ENCODE peak calls at places on chromosomes 2 and 18, in eight cellular contexts. One of them, this sample, is unnamed.

GRCh38 chr2:45154606-45155155 is 145.4 kb upstream of the SIX2 start:
- DNase-seq in AG09309: no peak
- DNase-seq in astrocyte of the spinal cord: no peak
- DNase-seq in cardiac fibroblast: no peak
- DNase-seq in omental fat pad: no peak
- DNase-seq in PC-9: no peak
- DNase-seq in DND-41: no peak
- DNase-seq in kidney epithelial cell: no peak
- DNase-seq in this sample: no peak

GRCh38 chr2:163182764-163183354 is 344.3 kb upstream of the KCNH7 start:
- DNase-seq in AG09309: no peak
- DNase-seq in astrocyte of the spinal cord: peak
- DNase-seq in cardiac fibroblast: peak
- DNase-seq in omental fat pad: no peak
- DNase-seq in PC-9: no peak
- DNase-seq in DND-41: no peak
- DNase-seq in kidney epithelial cell: no peak
- DNase-seq in this sample: no peak

GRCh38 chr2:237290249-237290648 is 123.7 kb downstream of the COL6A3 start:
- DNase-seq in AG09309: peak
- DNase-seq in astrocyte of the spinal cord: no peak
- DNase-seq in cardiac fibroblast: peak
- DNase-seq in omental fat pad: peak
- DNase-seq in PC-9: no peak
- DNase-seq in DND-41: no peak
- DNase-seq in kidney epithelial cell: no peak
- DNase-seq in this sample: no peak

GRCh38 chr2:8217366-8218125 is 464.3 kb upstream of the ID2 start:
- DNase-seq in AG09309: no peak
- DNase-seq in astrocyte of the spinal cord: no peak
- DNase-seq in cardiac fibroblast: no peak
- DNase-seq in omental fat pad: no peak
- DNase-seq in PC-9: no peak
- DNase-seq in DND-41: no peak
- DNase-seq in kidney epithelial cell: no peak
- DNase-seq in this sample: no peak

GRCh38 chr18:41197967-41198366 is 757.1 kb upstream of the PIK3C3 start:
- DNase-seq in AG09309: no peak
- DNase-seq in astrocyte of the spinal cord: no peak
- DNase-seq in cardiac fibroblast: no peak
- DNase-seq in omental fat pad: no peak
- DNase-seq in PC-9: no peak
- DNase-seq in DND-41: no peak
- DNase-seq in kidney epithelial cell: no peak
- DNase-seq in this sample: no peak

GRCh38 chr2:2859164-2859563 is 518.5 kb downstream of the EIPR1 start:
- DNase-seq in AG09309: no peak
- DNase-seq in astrocyte of the spinal cord: no peak
- DNase-seq in cardiac fibroblast: no peak
- DNase-seq in omental fat pad: no peak
- DNase-seq in PC-9: no peak
- DNase-seq in DND-41: no peak
- DNase-seq in kidney epithelial cell: no peak
- DNase-seq in this sample: no peak

GRCh38 chr18:12305930-12306629 is 2.0 kb upstream of the TUBB6 start:
- DNase-seq in AG09309: no peak
- DNase-seq in astrocyte of the spinal cord: no peak
- DNase-seq in cardiac fibroblast: peak
- DNase-seq in omental fat pad: peak
- DNase-seq in PC-9: no peak
- DNase-seq in DND-41: no peak
- DNase-seq in kidney epithelial cell: no peak
- DNase-seq in this sample: no peak

GRCh38 chr2:211816739-211817138 is 721.9 kb downstream of the ERBB4 start:
- DNase-seq in AG09309: no peak
- DNase-seq in astrocyte of the spinal cord: no peak
- DNase-seq in cardiac fibroblast: no peak
- DNase-seq in omental fat pad: no peak
- DNase-seq in PC-9: no peak
- DNase-seq in DND-41: no peak
- DNase-seq in kidney epithelial cell: no peak
- DNase-seq in this sample: no peak

GRCh38 chr2:220458051-220458450 is 830.6 kb downstream of the SLC4A3 start:
- DNase-seq in AG09309: no peak
- DNase-seq in astrocyte of the spinal cord: no peak
- DNase-seq in cardiac fibroblast: no peak
- DNase-seq in omental fat pad: no peak
- DNase-seq in PC-9: no peak
- DNase-seq in DND-41: no peak
- DNase-seq in kidney epithelial cell: no peak
- DNase-seq in this sample: no peak

GRCh38 chr2:10704034-10704594 is 14.3 kb upstream of the NOL10 start:
- DNase-seq in AG09309: no peak
- DNase-seq in astrocyte of the spinal cord: no peak
- DNase-seq in cardiac fibroblast: no peak
- DNase-seq in omental fat pad: no peak
- DNase-seq in PC-9: peak
- DNase-seq in DND-41: no peak
- DNase-seq in kidney epithelial cell: no peak
- DNase-seq in this sample: no peak

GRCh38 chr2:224196789-224197188 is 157.7 kb upstream of the SERPINE2 start:
- DNase-seq in AG09309: no peak
- DNase-seq in astrocyte of the spinal cord: no peak
- DNase-seq in cardiac fibroblast: no peak
- DNase-seq in omental fat pad: no peak
- DNase-seq in PC-9: peak
- DNase-seq in DND-41: no peak
- DNase-seq in kidney epithelial cell: no peak
- DNase-seq in this sample: no peak

GRCh38 chr2:226048625-226049024 is 649.1 kb downstream of the NYAP2 start:
- DNase-seq in AG09309: peak
- DNase-seq in astrocyte of the spinal cord: peak
- DNase-seq in cardiac fibroblast: peak
- DNase-seq in omental fat pad: no peak
- DNase-seq in PC-9: peak
- DNase-seq in DND-41: no peak
- DNase-seq in kidney epithelial cell: peak
- DNase-seq in this sample: peak

GRCh38 chr2:10285578-10286198 is 17.0 kb upstream of the HPCAL1 start:
- DNase-seq in AG09309: no peak
- DNase-seq in astrocyte of the spinal cord: peak
- DNase-seq in cardiac fibroblast: peak
- DNase-seq in omental fat pad: peak
- DNase-seq in PC-9: peak
- DNase-seq in DND-41: no peak
- DNase-seq in kidney epithelial cell: no peak
- DNase-seq in this sample: no peak

GRCh38 chr2:231133365-231134114 is 8.7 kb upstream of the HTR2B start:
- DNase-seq in AG09309: no peak
- DNase-seq in astrocyte of the spinal cord: no peak
- DNase-seq in cardiac fibroblast: peak
- DNase-seq in omental fat pad: no peak
- DNase-seq in PC-9: no peak
- DNase-seq in DND-41: no peak
- DNase-seq in kidney epithelial cell: no peak
- DNase-seq in this sample: no peak

GRCh38 chr2:152962446-152962845 is 244.0 kb downstream of the ARL6IP6 start:
- DNase-seq in AG09309: no peak
- DNase-seq in astrocyte of the spinal cord: no peak
- DNase-seq in cardiac fibroblast: no peak
- DNase-seq in omental fat pad: no peak
- DNase-seq in PC-9: no peak
- DNase-seq in DND-41: no peak
- DNase-seq in kidney epithelial cell: no peak
- DNase-seq in this sample: no peak

GRCh38 chr2:71389379-71390072 is 57.9 kb downstream of the ZNF638 start:
- DNase-seq in AG09309: no peak
- DNase-seq in astrocyte of the spinal cord: no peak
- DNase-seq in cardiac fibroblast: no peak
- DNase-seq in omental fat pad: no peak
- DNase-seq in PC-9: no peak
- DNase-seq in DND-41: no peak
- DNase-seq in kidney epithelial cell: no peak
- DNase-seq in this sample: no peak

GRCh38 chr2:46337208-46337994 is 40.2 kb downstream of the EPAS1 start:
- DNase-seq in AG09309: no peak
- DNase-seq in astrocyte of the spinal cord: no peak
- DNase-seq in cardiac fibroblast: no peak
- DNase-seq in omental fat pad: no peak
- DNase-seq in PC-9: no peak
- DNase-seq in DND-41: no peak
- DNase-seq in kidney epithelial cell: no peak
- DNase-seq in this sample: no peak

GRCh38 chr2:134244587-134244986 is 9.3 kb upstream of the MGAT5 start:
- DNase-seq in AG09309: no peak
- DNase-seq in astrocyte of the spinal cord: no peak
- DNase-seq in cardiac fibroblast: no peak
- DNase-seq in omental fat pad: no peak
- DNase-seq in PC-9: no peak
- DNase-seq in DND-41: no peak
- DNase-seq in kidney epithelial cell: no peak
- DNase-seq in this sample: no peak

GRCh38 chr2:165536861-165537499 is 67.5 kb downstream of the CSRNP3 start:
- DNase-seq in AG09309: no peak
- DNase-seq in astrocyte of the spinal cord: no peak
- DNase-seq in cardiac fibroblast: no peak
- DNase-seq in omental fat pad: no peak
- DNase-seq in PC-9: no peak
- DNase-seq in DND-41: no peak
- DNase-seq in kidney epithelial cell: no peak
- DNase-seq in this sample: no peak

DNA sequence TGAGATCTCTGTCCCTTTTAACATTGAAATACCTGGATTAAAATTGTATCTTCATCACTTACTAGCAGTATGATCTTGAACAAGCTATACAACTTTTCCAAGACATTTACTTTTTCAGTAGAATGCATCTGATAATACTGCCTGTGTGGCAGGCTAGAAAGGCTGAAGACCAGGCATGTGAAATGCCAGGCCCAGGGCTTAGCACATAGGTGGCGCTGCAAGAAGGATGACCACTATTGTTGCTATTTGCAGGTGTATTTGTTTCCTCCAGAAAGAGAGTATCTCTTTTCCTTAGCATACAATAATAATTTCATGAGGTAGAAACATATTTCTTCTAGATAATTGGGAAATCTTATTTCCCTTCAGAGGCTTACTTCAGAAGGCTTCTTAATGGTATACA is 331.3 kb downstream of the THSD7B start:
- DNase-seq in AG09309: no peak
- DNase-seq in astrocyte of the spinal cord: no peak
- DNase-seq in cardiac fibroblast: no peak
- DNase-seq in omental fat pad: no peak
- DNase-seq in PC-9: no peak
- DNase-seq in DND-41: no peak
- DNase-seq in kidney epithelial cell: no peak
- DNase-seq in this sample: no peak
- TF ChIP-seq CTCF in AG09309: no peak
- TF ChIP-seq CTCF in astrocyte of the spinal cord: peak
- TF ChIP-seq CTCF in cardiac fibroblast: peak
- TF ChIP-seq CTCF in omental fat pad: no peak
- TF ChIP-seq CTCF in PC-9: peak
- TF ChIP-seq CTCF in DND-41: peak
- TF ChIP-seq CTCF in kidney epithelial cell: no peak
- TF ChIP-seq CTCF in this sample: no peak

GRCh38 chr18:32067375-32068167 is 24.1 kb upstream of the RNF138 start:
- DNase-seq in AG09309: no peak
- DNase-seq in astrocyte of the spinal cord: no peak
- DNase-seq in cardiac fibroblast: no peak
- DNase-seq in omental fat pad: no peak
- DNase-seq in PC-9: no peak
- DNase-seq in DND-41: no peak
- DNase-seq in kidney epithelial cell: no peak
- DNase-seq in this sample: no peak

GRCh38 chr18:32074206-32074605 is 17.5 kb upstream of the RNF138 start:
- DNase-seq in AG09309: no peak
- DNase-seq in astrocyte of the spinal cord: no peak
- DNase-seq in cardiac fibroblast: no peak
- DNase-seq in omental fat pad: no peak
- DNase-seq in PC-9: no peak
- DNase-seq in DND-41: no peak
- DNase-seq in kidney epithelial cell: no peak
- DNase-seq in this sample: no peak

DNA sequence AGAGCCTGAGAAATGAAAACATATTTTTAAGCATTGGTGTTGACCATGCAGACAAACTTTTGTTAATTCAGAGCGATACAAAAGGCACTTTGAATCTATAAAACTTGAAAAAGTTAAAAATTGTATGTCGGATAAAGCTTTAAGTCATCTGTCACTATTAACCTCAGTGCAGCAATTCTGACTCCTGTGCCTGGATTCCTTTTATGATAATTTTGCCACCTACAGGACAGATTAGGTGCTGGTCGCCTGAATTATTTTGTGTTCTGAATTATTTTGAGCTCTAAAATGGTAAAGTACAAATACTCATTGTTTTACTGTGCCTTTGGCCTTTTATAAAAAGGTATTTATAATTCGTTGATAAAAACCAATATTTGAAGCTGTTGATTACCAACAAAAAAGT is 19.4 kb upstream of the RNF138 start:
- DNase-seq in AG09309: no peak
- DNase-seq in astrocyte of the spinal cord: no peak
- DNase-seq in cardiac fibroblast: no peak
- DNase-seq in omental fat pad: no peak
- DNase-seq in PC-9: no peak
- DNase-seq in DND-41: peak
- DNase-seq in kidney epithelial cell: no peak
- DNase-seq in this sample: no peak
- TF ChIP-seq CTCF in AG09309: no peak
- TF ChIP-seq CTCF in astrocyte of the spinal cord: peak
- TF ChIP-seq CTCF in cardiac fibroblast: peak
- TF ChIP-seq CTCF in omental fat pad: no peak
- TF ChIP-seq CTCF in PC-9: peak
- TF ChIP-seq CTCF in DND-41: peak
- TF ChIP-seq CTCF in kidney epithelial cell: peak
- TF ChIP-seq CTCF in this sample: peak

DNA sequence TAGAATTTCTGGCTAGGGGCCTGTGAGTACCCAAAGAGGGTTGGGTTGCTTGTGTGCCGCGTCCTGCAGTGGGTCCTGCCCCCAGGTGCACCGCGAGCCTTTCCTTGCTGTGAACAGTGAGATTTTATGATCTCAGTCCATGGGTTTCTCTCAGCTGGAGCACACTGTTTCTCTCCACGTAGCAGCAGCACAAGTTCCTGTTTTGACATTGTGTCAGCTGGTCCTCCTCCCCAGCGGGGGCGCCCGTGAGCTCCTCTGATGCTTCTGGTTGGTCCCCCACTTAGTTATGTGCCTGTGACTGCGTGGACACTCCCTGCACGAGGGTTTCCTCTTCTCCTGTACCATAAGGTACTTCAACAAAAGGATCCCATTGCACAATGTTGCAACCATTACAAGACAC is 29.8 kb downstream of the TSHZ1 start:
- DNase-seq in AG09309: no peak
- DNase-seq in astrocyte of the spinal cord: no peak
- DNase-seq in cardiac fibroblast: no peak
- DNase-seq in omental fat pad: no peak
- DNase-seq in PC-9: no peak
- DNase-seq in DND-41: peak
- DNase-seq in kidney epithelial cell: no peak
- DNase-seq in this sample: no peak
- TF ChIP-seq CTCF in AG09309: no peak
- TF ChIP-seq CTCF in astrocyte of the spinal cord: no peak
- TF ChIP-seq CTCF in cardiac fibroblast: no peak
- TF ChIP-seq CTCF in omental fat pad: no peak
- TF ChIP-seq CTCF in PC-9: no peak
- TF ChIP-seq CTCF in DND-41: peak
- TF ChIP-seq CTCF in kidney epithelial cell: no peak
- TF ChIP-seq CTCF in this sample: no peak

GRCh38 chr18:78494204-78494603 is 485.4 kb upstream of the SALL3 start:
- DNase-seq in AG09309: no peak
- DNase-seq in astrocyte of the spinal cord: no peak
- DNase-seq in cardiac fibroblast: peak
- DNase-seq in omental fat pad: no peak
- DNase-seq in PC-9: no peak
- DNase-seq in DND-41: no peak
- DNase-seq in kidney epithelial cell: no peak
- DNase-seq in this sample: no peak
- TF ChIP-seq CTCF in AG09309: no peak
- TF ChIP-seq CTCF in astrocyte of the spinal cord: no peak
- TF ChIP-seq CTCF in cardiac fibroblast: no peak
- TF ChIP-seq CTCF in omental fat pad: no peak
- TF ChIP-seq CTCF in PC-9: no peak
- TF ChIP-seq CTCF in DND-41: no peak
- TF ChIP-seq CTCF in kidney epithelial cell: no peak
- TF ChIP-seq CTCF in this sample: no peak

This sample was measured in AG09319.